ENCODE peak calls at places on chromosomes 7 and 10, in nine cellular contexts. J, I, W, D, Y, Z, C, M and F are unnamed samples. For H3K27me3, the result is how much of the 10 kb centered on the place peaks cover.

GRCh38 chr7:129368389-129368986 is 65.7 kb upstream of the STRIP2 start:
- DNase-seq in J (no peak), I (no peak), W (no peak), D (no peak), Y (no peak), Z (no peak), C (no peak), M (no peak), F (no peak)

GRCh38 chr10:122494833-122495232 is 33.5 kb downstream of the HTRA1 start:
- DNase-seq in J (peak), I (no peak), W (peak), D (peak), Y (no peak), Z (peak), C (peak), M (no peak), F (peak)

GRCh38 chr10:44860811-44861751 is 50.1 kb upstream of the TMEM72 start:
- DNase-seq in J (peak), I (no peak), W (peak), D (no peak), Y (peak), Z (no peak), C (peak), M (peak), F (peak)

GRCh38 chr10:62433181-62433692 is 59.1 kb downstream of the ZNF365 start:
- DNase-seq in J (peak), I (no peak), W (peak), D (peak), Y (peak), Z (peak), C (peak), M (peak), F (peak)

GRCh38 chr7:119033641-119034040 is 809.1 kb downstream of the ANKRD7 start:
- DNase-seq in J (no peak), I (no peak), W (no peak), D (no peak), Y (no peak), Z (no peak), C (no peak), M (no peak), F (no peak)

GRCh38 chr10:27620425-27621397 is 116.6 kb downstream of the RAB18 start:
- DNase-seq in J (peak), I (no peak), W (peak), D (no peak), Y (peak), Z (peak), C (peak), M (no peak), F (no peak)

GRCh38 chr7:10128748-10129147 is 844.9 kb upstream of the PHF14 start:
- DNase-seq in J (no peak), I (no peak), W (no peak), D (no peak), Y (no peak), Z (no peak), C (no peak), M (peak), F (no peak)

GRCh38 chr7:92669616-92670153 is 79.5 kb upstream of the FAM133B start:
- DNase-seq in J (no peak), I (no peak), W (peak), D (no peak), Y (no peak), Z (no peak), C (no peak), M (no peak), F (no peak)

GRCh38 chr10:18094332-18094731 is 45.9 kb upstream of the CACNB2 start:
- DNase-seq in J (no peak), I (no peak), W (no peak), D (no peak), Y (no peak), Z (no peak), C (no peak), M (no peak), F (no peak)

GRCh38 chr10:4662576-4663161 is 163.3 kb upstream of the AKR1E2 start:
- DNase-seq in J (no peak), I (no peak), W (no peak), D (no peak), Y (no peak), Z (no peak), C (no peak), M (peak), F (no peak)

GRCh38 chr7:29881724-29882123 is 75.4 kb downstream of the WIPF3 start:
- DNase-seq in J (no peak), I (no peak), W (no peak), D (no peak), Y (no peak), Z (no peak), C (no peak), M (peak), F (no peak)

GRCh38 chr10:8033812-8034665 is 20.4 kb upstream of the GATA3 start:
- DNase-seq in J (no peak), I (no peak), W (no peak), D (no peak), Y (no peak), Z (no peak), C (peak), M (peak), F (no peak)

GRCh38 chr10:43057831-43058340 is 19.0 kb upstream of the RET start:
- DNase-seq in J (no peak), I (no peak), W (no peak), D (no peak), Y (no peak), Z (no peak), C (peak), M (no peak), F (no peak)

GRCh38 chr10:97174937-97175336 is 10.8 kb downstream of the SLIT1 start:
- DNase-seq in J (no peak), I (no peak), W (no peak), D (no peak), Y (no peak), Z (no peak), C (no peak), M (no peak), F (no peak)

GRCh38 chr7:79855172-79855571 is 279.5 kb upstream of the GNAI1 start:
- DNase-seq in J (no peak), I (no peak), W (no peak), D (no peak), Y (no peak), Z (no peak), C (no peak), M (no peak), F (no peak)

GRCh38 chr7:83547526-83547925 is 101.4 kb downstream of the SEMA3E start:
- DNase-seq in J (no peak), I (no peak), W (peak), D (no peak), Y (no peak), Z (no peak), C (no peak), M (no peak), F (peak)

GRCh38 chr10:72550239-72550638 is 75.6 kb downstream of the MICU1 start:
- DNase-seq in J (no peak), I (no peak), W (no peak), D (no peak), Y (no peak), Z (no peak), C (no peak), M (no peak), F (no peak)

GRCh38 chr7:91050677-91051076 is 213.6 kb upstream of the FZD1 start:
- DNase-seq in J (no peak), I (no peak), W (no peak), D (no peak), Y (no peak), Z (no peak), C (no peak), M (no peak), F (no peak)

GRCh38 chr7:157806711-157807110 is 469.9 kb downstream of the DNAJB6 start:
- DNase-seq in J (no peak), I (no peak), W (no peak), D (no peak), Y (no peak), Z (no peak), C (no peak), M (no peak), F (no peak)

GRCh38 chr10:31678573-31679122 is 250.0 kb downstream of the ARHGAP12 start:
- DNase-seq in J (no peak), I (no peak), W (no peak), D (no peak), Y (no peak), Z (no peak), C (no peak), M (no peak), F (no peak)

GRCh38 chr10:15745748-15746147 is 26.0 kb upstream of the ITGA8 start:
- DNase-seq in J (no peak), I (no peak), W (peak), D (no peak), Y (no peak), Z (no peak), C (peak), M (no peak), F (no peak)

GRCh38 chr10:33655165-33655815 is 320.8 kb upstream of the NRP1 start:
- DNase-seq in J (no peak), I (no peak), W (no peak), D (no peak), Y (no peak), Z (no peak), C (no peak), M (no peak), F (no peak)

GRCh38 chr10:121171825-121172224 is 320.7 kb downstream of the WDR11 start:
- DNase-seq in J (no peak), I (no peak), W (no peak), D (no peak), Y (no peak), Z (no peak), C (no peak), M (no peak), F (no peak)

GRCh38 chr10:58137813-58138212 is 129.9 kb downstream of the IPMK start:
- DNase-seq in J (no peak), I (no peak), W (no peak), D (no peak), Y (no peak), Z (no peak), C (no peak), M (no peak), F (no peak)

GRCh38 chr7:31122649-31123058 is 70.5 kb downstream of the ADCYAP1R1 start:
- DNase-seq in J (peak), I (no peak), W (peak), D (peak), Y (peak), Z (peak), C (peak), M (peak), F (peak)

GRCh38 chr10:35409808-35410207 is 73.5 kb downstream of the CCNY start:
- DNase-seq in J (no peak), I (no peak), W (no peak), D (no peak), Y (no peak), Z (no peak), C (no peak), M (no peak), F (no peak)

GRCh38 chr7:100965051-100965722 is 4.2 kb upstream of the MUC12 start:
- DNase-seq in J (no peak), I (no peak), W (no peak), D (no peak), Y (no peak), Z (no peak), C (no peak), M (peak), F (no peak)

GRCh38 chr7:20598479-20599419 is 16.7 kb upstream of the ABCB5 start:
- DNase-seq in J (peak), I (no peak), W (peak), D (peak), Y (no peak), Z (no peak), C (no peak), M (peak), F (peak)

GRCh38 chr7:50662059-50662689 is 97.0 kb upstream of the DDC start:
- DNase-seq in J (no peak), I (no peak), W (no peak), D (no peak), Y (no peak), Z (no peak), C (no peak), M (no peak), F (no peak)

GRCh38 chr7:143288836-143289235 is 685 bp downstream of the CASP2 start:
- DNase-seq in J (no peak), I (no peak), W (peak), D (no peak), Y (no peak), Z (no peak), C (no peak), M (peak), F (no peak)

GRCh38 chr7:6606866-6607583 is 8.4 kb upstream of the ZNF853 start:
- DNase-seq in J (no peak), I (no peak), W (no peak), D (no peak), Y (no peak), Z (no peak), C (no peak), M (no peak), F (no peak)

GRCh38 chr10:92848441-92849233 is at the start of gene EXOC6:
- DNase-seq in J (peak), I (peak), W (peak), D (no peak), Y (no peak), Z (peak), C (peak), M (peak), F (peak)

GRCh38 chr10:117674641-117675040 is 132.1 kb downstream of the EMX2 start:
- DNase-seq in J (no peak), I (no peak), W (no peak), D (no peak), Y (no peak), Z (no peak), C (no peak), M (no peak), F (no peak)

GRCh38 chr10:100660945-100661344 is 84.4 kb upstream of the PAX2 start:
- DNase-seq in J (no peak), I (no peak), W (no peak), D (no peak), Y (no peak), Z (no peak), C (no peak), M (no peak), F (no peak)

GRCh38 chr10:100659361-100660098 is 85.9 kb upstream of the PAX2 start:
- DNase-seq in J (no peak), I (no peak), W (no peak), D (no peak), Y (no peak), Z (no peak), C (no peak), M (no peak), F (no peak)

GRCh38 chr10:100664509-100664908 is 80.9 kb upstream of the PAX2 start:
- DNase-seq in J (no peak), I (no peak), W (no peak), D (no peak), Y (no peak), Z (no peak), C (no peak), M (no peak), F (no peak)

GRCh38 chr10:100662067-100662466 is 83.3 kb upstream of the PAX2 start:
- DNase-seq in J (no peak), I (no peak), W (no peak), D (no peak), Y (no peak), Z (no peak), C (no peak), M (no peak), F (no peak)

DNA sequence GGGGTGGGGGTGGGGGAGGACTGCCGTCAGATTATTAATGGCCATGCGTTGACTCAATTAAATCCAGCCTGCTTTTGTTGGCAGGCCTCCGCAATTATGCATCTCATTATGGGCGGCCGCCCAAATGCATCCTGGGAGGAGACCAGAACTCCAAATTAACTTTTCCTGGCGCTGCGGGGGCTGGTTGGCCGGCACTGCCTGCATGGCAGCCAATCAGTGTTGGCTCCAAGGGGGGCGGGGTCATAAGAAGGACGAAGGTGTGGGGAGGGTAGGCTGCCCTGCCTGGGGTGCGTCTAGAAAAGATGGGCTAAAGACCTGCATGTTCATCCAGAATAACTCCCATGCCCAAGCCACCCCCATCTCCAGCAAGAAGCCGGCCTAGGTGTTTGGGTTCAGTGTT is 83.8 kb upstream of the PAX2 start:
- DNase-seq in J (no peak), I (no peak), W (no peak), D (no peak), Y (no peak), Z (no peak), C (no peak), M (no peak), F (no peak)
- H3K27me3 ChIP-seq in J (half or more), I (half or more), W (half or more), D (half or more), Y (half or more), Z (under half), C (half or more), M (under half), F (under half)

GRCh38 chr7:26196305-26196704 is 4.2 kb downstream of the HNRNPA2B1 start:
- DNase-seq in J (no peak), I (no peak), W (no peak), D (no peak), Y (no peak), Z (no peak), C (no peak), M (no peak), F (no peak)
- H3K4me3 ChIP-seq in J (no peak), I (peak), W (no peak), D (peak), Y (no peak), Z (no peak), C (no peak), M (no peak), F (peak)

DNA sequence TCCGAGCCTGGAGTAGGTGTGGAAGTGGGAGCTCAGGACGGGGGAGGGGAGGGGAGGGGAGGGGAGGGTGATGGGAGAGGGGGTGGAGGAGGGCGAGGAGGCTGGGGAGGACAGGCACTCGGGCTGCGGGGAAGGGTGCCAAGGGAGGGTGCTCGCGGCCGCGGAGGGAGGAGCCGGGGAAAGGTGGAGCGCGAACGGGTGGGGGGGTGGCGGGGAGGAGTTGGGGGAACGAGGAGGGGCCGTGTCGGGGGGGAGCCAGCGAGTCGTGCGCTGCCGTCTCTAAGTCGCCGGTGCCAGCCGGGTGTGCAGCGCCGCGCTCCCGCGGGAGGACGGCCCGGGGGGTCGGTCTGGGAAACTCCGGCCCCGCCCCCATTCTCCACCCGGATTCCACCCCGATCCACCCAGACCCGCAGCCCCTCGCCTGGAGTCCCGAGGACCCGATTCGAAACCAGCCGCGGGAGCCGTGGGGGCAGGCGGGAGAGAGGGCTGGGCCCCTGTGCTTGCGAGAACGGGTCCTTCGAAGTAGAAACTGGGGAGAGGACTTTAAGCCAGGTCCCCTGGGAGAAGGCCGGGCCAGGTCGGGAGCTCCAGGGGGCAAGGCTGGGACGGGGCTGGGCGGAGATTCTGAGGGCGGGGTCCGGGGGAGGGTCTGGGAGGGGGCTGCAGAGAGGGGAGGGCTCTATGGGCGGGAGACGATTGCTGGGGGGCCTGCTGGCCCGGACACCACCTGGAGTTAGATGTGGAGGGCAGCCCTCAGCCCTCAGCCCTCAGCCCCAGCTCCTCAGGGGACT is at the start of gene ZNF467:
- DNase-seq in J (peak), I (no peak), W (no peak), D (no peak), Y (no peak), Z (peak), C (peak), M (peak), F (peak)
- H3K27me3 ChIP-seq in J (under half), I (under half), W (under half), D (under half), Y (under half), Z (under half), C (under half), M (under half), F (under half)

DNA sequence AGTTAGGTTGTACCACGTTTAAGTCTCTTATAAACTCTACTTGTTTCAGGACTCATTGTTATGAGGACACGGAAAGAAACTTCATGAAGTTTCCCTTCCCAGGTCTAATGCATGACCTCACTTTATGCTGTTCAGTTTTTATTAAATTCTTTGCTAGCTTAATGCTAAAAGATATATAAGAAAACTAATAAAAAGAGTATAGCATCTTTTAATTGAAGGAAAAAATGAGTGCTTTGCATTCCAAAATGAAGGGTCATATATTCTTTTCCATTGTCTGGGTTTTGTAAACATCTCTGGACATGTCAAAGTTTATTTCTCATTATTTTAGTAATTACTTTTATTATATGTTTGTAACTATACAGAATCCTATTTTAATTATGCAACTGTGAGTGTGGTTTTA is 255.8 kb downstream of the CREB5 start:
- DNase-seq in J (no peak), I (no peak), W (no peak), D (no peak), Y (no peak), Z (no peak), C (no peak), M (no peak), F (no peak)
- H3K4me3 ChIP-seq in J (no peak), I (no peak), W (no peak), D (no peak), Y (no peak), Z (no peak), C (no peak), M (no peak), F (no peak)

DNA sequence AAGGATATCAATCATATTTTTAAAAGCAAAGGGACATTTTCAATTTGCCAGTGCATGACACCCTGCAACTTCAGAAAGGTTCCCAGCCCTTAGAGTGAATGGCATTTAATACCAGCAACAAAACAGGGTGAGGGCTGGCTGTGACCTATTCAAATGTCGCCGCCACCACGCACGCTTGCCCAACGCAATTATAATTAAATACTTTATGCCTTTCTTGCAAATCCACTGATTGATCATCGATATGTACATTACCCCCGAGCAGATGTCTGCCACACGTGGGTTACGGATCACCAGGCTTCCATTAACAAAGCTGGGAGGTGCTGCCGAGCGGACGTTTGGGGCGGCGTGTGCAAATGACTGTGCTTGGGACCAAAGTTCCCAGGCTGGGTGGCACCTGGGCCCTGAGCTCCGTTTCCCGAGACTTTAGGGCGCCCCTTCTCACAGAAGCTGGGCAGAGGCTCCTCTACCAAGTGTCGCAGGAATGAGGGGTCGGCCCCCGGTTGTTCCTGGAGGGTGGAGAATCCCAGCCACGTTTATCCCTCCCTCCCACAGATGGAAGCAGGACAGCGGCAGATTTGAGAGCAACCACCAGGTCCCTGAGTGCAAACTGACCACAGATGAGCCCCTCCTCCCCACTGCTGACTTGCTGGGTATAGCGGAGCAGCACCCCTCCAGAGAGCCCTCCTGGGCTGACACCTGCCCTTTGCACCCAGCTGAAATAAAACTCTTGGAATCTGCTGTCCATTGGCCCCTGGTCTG is 3.9 kb downstream of the FOXL3 start:
- DNase-seq in J (no peak), I (no peak), W (no peak), D (no peak), Y (no peak), Z (no peak), C (peak), M (no peak), F (no peak)
- H3K27me3 ChIP-seq in J (half or more), I (half or more), W (half or more), D (half or more), Y (under half), Z (under half), C (half or more), M (under half), F (half or more)